ENCODE peak calls at places on chromosome 11, in six cellular contexts. E is mucosa of descending colon, K is NCI-H345, P is SK-N-DZ, T is NCI-H146, G is GM23248. W is an unnamed sample.

GRCh38 chr11:61481806-61482205 is 26.7 kb upstream of the LRRC10B start:
- DNase-seq in E (no peak), K (no peak), P (no peak), T (no peak), G (no peak), W (no peak)

GRCh38 chr11:123188508-123189165 is 6.4 kb downstream of the CLMP start:
- DNase-seq in E (no peak), K (no peak), P (no peak), T (no peak), G (peak), W (peak)

GRCh38 chr11:133619973-133620372 is 87.7 kb upstream of the OPCML start:
- DNase-seq in E (no peak), K (no peak), P (no peak), T (no peak), G (no peak), W (no peak)

GRCh38 chr11:113874096-113874919 is 1.1 kb downstream of the USP28 start:
- DNase-seq in E (no peak), K (no peak), P (no peak), T (no peak), G (peak), W (no peak)

GRCh38 chr11:2271077-2271326 is 614 bp upstream of the ASCL2 start:
- DNase-seq in E (peak), K (no peak), P (no peak), T (no peak), G (no peak), W (peak)

GRCh38 chr11:134474942-134475341 is 62.9 kb upstream of the B3GAT1 start:
- DNase-seq in E (no peak), K (no peak), P (no peak), T (no peak), G (no peak), W (no peak)

GRCh38 chr11:111231836-111232235 is 13.7 kb upstream of the POU2AF2 start:
- DNase-seq in E (no peak), K (no peak), P (no peak), T (no peak), G (no peak), W (no peak)

GRCh38 chr11:3129591-3130268 is 35.4 kb downstream of the OSBPL5 start:
- DNase-seq in E (peak), K (no peak), P (no peak), T (no peak), G (no peak), W (no peak)

GRCh38 chr11:19919050-19919561 is 206.5 kb downstream of the NAV2 start:
- DNase-seq in E (no peak), K (peak), P (no peak), T (no peak), G (peak), W (no peak)

GRCh38 chr11:15923169-15923568 is 433.2 kb downstream of the SOX6 start:
- DNase-seq in E (no peak), K (no peak), P (no peak), T (no peak), G (no peak), W (no peak)

GRCh38 chr11:60183595-60184201 is 815 bp upstream of the MS4A6A start:
- DNase-seq in E (no peak), K (no peak), P (no peak), T (no peak), G (no peak), W (peak)

GRCh38 chr11:2475151-2475918 is 30.5 kb downstream of the KCNQ1 start:
- DNase-seq in E (no peak), K (no peak), P (no peak), T (no peak), G (no peak), W (no peak)

GRCh38 chr11:79236541-79236971 is 204.3 kb downstream of the TENM4 start:
- DNase-seq in E (no peak), K (no peak), P (no peak), T (no peak), G (peak), W (no peak)

GRCh38 chr11:47056261-47056915 is 119.8 kb downstream of the CSTPP1 start:
- DNase-seq in E (no peak), K (no peak), P (no peak), T (no peak), G (peak), W (no peak)

GRCh38 chr11:72684236-72684912 is 10.2 kb upstream of the PDE2A start:
- DNase-seq in E (peak), K (no peak), P (peak), T (peak), G (peak), W (peak)

GRCh38 chr11:6437993-6438392 is 2.8 kb downstream of the HPX start:
- DNase-seq in E (no peak), K (no peak), P (no peak), T (no peak), G (no peak), W (no peak)

GRCh38 chr11:117395476-117395875 is 67.8 kb downstream of the CEP164 start:
- DNase-seq in E (no peak), K (no peak), P (no peak), T (no peak), G (no peak), W (no peak)

GRCh38 chr11:96090711-96091110 is 166.8 kb upstream of the MTMR2 start:
- DNase-seq in E (no peak), K (no peak), P (no peak), T (no peak), G (peak), W (no peak)

GRCh38 chr11:134743809-134744195 is 331.8 kb upstream of the B3GAT1 start:
- DNase-seq in E (no peak), K (no peak), P (no peak), T (no peak), G (no peak), W (no peak)

GRCh38 chr11:119671048-119671447 is 58.0 kb downstream of the NECTIN1 start:
- DNase-seq in E (peak), K (peak), P (no peak), T (no peak), G (no peak), W (peak)

GRCh38 chr11:72039108-72039850 is 40.6 kb downstream of the IL18BP start:
- DNase-seq in E (peak), K (no peak), P (peak), T (no peak), G (peak), W (peak)

GRCh38 chr11:1373536-1374214 is 16.1 kb upstream of the BRSK2 start:
- DNase-seq in E (peak), K (no peak), P (no peak), T (no peak), G (no peak), W (no peak)

GRCh38 chr11:6925636-6926207 is 504 bp upstream of the ZNF215 start:
- DNase-seq in E (no peak), K (peak), P (peak), T (peak), G (peak), W (no peak)

GRCh38 chr11:123494195-123495050 is 64.4 kb downstream of the GRAMD1B start:
- DNase-seq in E (no peak), K (no peak), P (no peak), T (no peak), G (peak), W (no peak)

GRCh38 chr11:824942-825341 is 2.8 kb upstream of the CRACR2B start:
- DNase-seq in E (no peak), K (no peak), P (no peak), T (no peak), G (no peak), W (no peak)

GRCh38 chr11:27886765-27887328 is 186.6 kb upstream of the BDNF start:
- DNase-seq in E (no peak), K (no peak), P (no peak), T (no peak), G (no peak), W (no peak)

GRCh38 chr11:19795082-19795481 is 82.4 kb downstream of the NAV2 start:
- DNase-seq in E (no peak), K (no peak), P (no peak), T (no peak), G (no peak), W (no peak)

GRCh38 chr11:43486141-43486540 is 127.4 kb downstream of the TTC17 start:
- DNase-seq in E (no peak), K (no peak), P (no peak), T (no peak), G (peak), W (no peak)

GRCh38 chr11:11403763-11404725 is 51.0 kb upstream of the CSNK2A3 start:
- DNase-seq in E (no peak), K (peak), P (no peak), T (no peak), G (peak), W (no peak)

GRCh38 chr11:73234403-73235181 is 16.5 kb downstream of the P2RY2 start:
- DNase-seq in E (peak), K (no peak), P (no peak), T (no peak), G (no peak), W (peak)

GRCh38 chr11:124934862-124935547 is 842 bp downstream of the HEPACAM start:
- DNase-seq in E (no peak), K (no peak), P (no peak), T (no peak), G (peak), W (no peak)

GRCh38 chr11:35139883-35140282 is 912 bp downstream of the CD44 start:
- DNase-seq in E (no peak), K (no peak), P (no peak), T (no peak), G (peak), W (no peak)

GRCh38 chr11:35013514-35014191 is 97.2 kb downstream of the PDHX start:
- DNase-seq in E (no peak), K (no peak), P (no peak), T (no peak), G (peak), W (no peak)

GRCh38 chr11:9231848-9232177 is 33.3 kb downstream of the DENND5A start:
- DNase-seq in E (no peak), K (no peak), P (no peak), T (no peak), G (peak), W (no peak)

GRCh38 chr11:75325713-75326438 is 25.6 kb downstream of the ARRB1 start:
- DNase-seq in E (peak), K (no peak), P (no peak), T (no peak), G (peak), W (peak)

GRCh38 chr11:115324569-115325432 is 179.4 kb downstream of the CADM1 start:
- DNase-seq in E (no peak), K (peak), P (peak), T (peak), G (peak), W (no peak)

GRCh38 chr11:118247041-118247440 is 5.1 kb downstream of the MPZL3 start:
- DNase-seq in E (no peak), K (no peak), P (no peak), T (no peak), G (no peak), W (no peak)

W was measured in right cardiac atrium.